ENCODE peak calls at places on chromosomes 3 and 15, in five cellular contexts. One of them, this sample, is unnamed.

GRCh38 chr3:55489804-55490132 is 2.7 kb upstream of the WNT5A start:
- DNase-seq in BJ: no peak
- DNase-seq in stomach: no peak
- DNase-seq in thyroid gland: peak; percentile 67
- DNase-seq in colonic mucosa: peak; percentile 44
- DNase-seq in this sample: no peak

GRCh38 chr3:120892921-120893320 is 15.1 kb upstream of the STXBP5L start:
- DNase-seq in BJ: no peak
- DNase-seq in stomach: no peak
- DNase-seq in thyroid gland: no peak
- DNase-seq in colonic mucosa: no peak
- DNase-seq in this sample: no peak

GRCh38 chr3:194607592-194608386 is 25.4 kb downstream of the TMEM44 start:
- DNase-seq in BJ: no peak
- DNase-seq in stomach: no peak
- DNase-seq in thyroid gland: peak; percentile 29
- DNase-seq in colonic mucosa: no peak
- DNase-seq in this sample: no peak

GRCh38 chr3:197000211-197000610 is 29.4 kb downstream of the MELTF start:
- DNase-seq in BJ: no peak
- DNase-seq in stomach: no peak
- DNase-seq in thyroid gland: no peak
- DNase-seq in colonic mucosa: no peak
- DNase-seq in this sample: peak; percentile 31

GRCh38 chr15:85047271-85047948 is 65.8 kb downstream of the PDE8A start:
- DNase-seq in BJ: peak; percentile 54
- DNase-seq in stomach: no peak
- DNase-seq in thyroid gland: peak; percentile 6
- DNase-seq in colonic mucosa: no peak
- DNase-seq in this sample: peak; percentile 74

GRCh38 chr15:70017796-70018195 is 79.9 kb downstream of the TLE3 start:
- DNase-seq in BJ: no peak
- DNase-seq in stomach: no peak
- DNase-seq in thyroid gland: no peak
- DNase-seq in colonic mucosa: no peak
- DNase-seq in this sample: no peak

GRCh38 chr15:58520936-58521292 is 89.1 kb downstream of the LIPC start:
- DNase-seq in BJ: no peak
- DNase-seq in stomach: no peak
- DNase-seq in thyroid gland: no peak
- DNase-seq in colonic mucosa: no peak
- DNase-seq in this sample: no peak

GRCh38 chr3:11514191-11514770 is 129.4 kb downstream of the VGLL4 start:
- DNase-seq in BJ: peak; percentile 39
- DNase-seq in stomach: peak; percentile 48
- DNase-seq in thyroid gland: no peak
- DNase-seq in colonic mucosa: peak; percentile 45
- DNase-seq in this sample: peak; percentile 63

GRCh38 chr15:92023971-92024370 is 170.5 kb downstream of the SLCO3A1 start:
- DNase-seq in BJ: no peak
- DNase-seq in stomach: no peak
- DNase-seq in thyroid gland: no peak
- DNase-seq in colonic mucosa: no peak
- DNase-seq in this sample: no peak

GRCh38 chr15:98674336-98674735 is 26.0 kb downstream of the IGF1R start:
- DNase-seq in BJ: no peak
- DNase-seq in stomach: no peak
- DNase-seq in thyroid gland: no peak
- DNase-seq in colonic mucosa: no peak
- DNase-seq in this sample: peak; percentile 39

GRCh38 chr3:113423699-113424098 is 17.6 kb downstream of the CFAP44 start:
- DNase-seq in BJ: no peak
- DNase-seq in stomach: no peak
- DNase-seq in thyroid gland: no peak
- DNase-seq in colonic mucosa: no peak
- DNase-seq in this sample: no peak

GRCh38 chr3:11770105-11770476 is 76.6 kb downstream of the TAMM41 start:
- DNase-seq in BJ: no peak
- DNase-seq in stomach: no peak
- DNase-seq in thyroid gland: no peak
- DNase-seq in colonic mucosa: no peak
- DNase-seq in this sample: no peak

GRCh38 chr15:59388670-59389069 is 16.0 kb upstream of the MYO1E start:
- DNase-seq in BJ: no peak
- DNase-seq in stomach: no peak
- DNase-seq in thyroid gland: no peak
- DNase-seq in colonic mucosa: no peak
- DNase-seq in this sample: no peak

GRCh38 chr3:111303760-111304159 is 232.1 kb downstream of the NECTIN3 start:
- DNase-seq in BJ: no peak
- DNase-seq in stomach: no peak
- DNase-seq in thyroid gland: no peak
- DNase-seq in colonic mucosa: no peak
- DNase-seq in this sample: no peak

GRCh38 chr15:65410036-65410435 is 12.7 kb downstream of the IGDCC4 start:
- DNase-seq in BJ: no peak
- DNase-seq in stomach: no peak
- DNase-seq in thyroid gland: peak; percentile 76
- DNase-seq in colonic mucosa: no peak
- DNase-seq in this sample: no peak

GRCh38 chr3:16423298-16423697 is 90.2 kb downstream of the RFTN1 start:
- DNase-seq in BJ: no peak
- DNase-seq in stomach: no peak
- DNase-seq in thyroid gland: peak; percentile 58
- DNase-seq in colonic mucosa: no peak
- DNase-seq in this sample: no peak

GRCh38 chr3:153513236-153513635 is 351.2 kb downstream of the RAP2B start:
- DNase-seq in BJ: no peak
- DNase-seq in stomach: no peak
- DNase-seq in thyroid gland: no peak
- DNase-seq in colonic mucosa: no peak
- DNase-seq in this sample: no peak

GRCh38 chr15:101676965-101677364 is 24.8 kb upstream of the TM2D3 start:
- DNase-seq in BJ: peak; percentile 81
- DNase-seq in stomach: no peak
- DNase-seq in thyroid gland: no peak
- DNase-seq in colonic mucosa: no peak
- DNase-seq in this sample: no peak

GRCh38 chr15:90765489-90765888 is 48.3 kb downstream of the BLM start:
- DNase-seq in BJ: no peak
- DNase-seq in stomach: no peak
- DNase-seq in thyroid gland: no peak
- DNase-seq in colonic mucosa: no peak
- DNase-seq in this sample: no peak

GRCh38 chr3:191566469-191566868 is 105.5 kb downstream of the PYDC2 start:
- DNase-seq in BJ: no peak
- DNase-seq in stomach: no peak
- DNase-seq in thyroid gland: no peak
- DNase-seq in colonic mucosa: no peak
- DNase-seq in this sample: no peak

GRCh38 chr3:106560451-106560966 is 691.7 kb upstream of the CBLB start:
- DNase-seq in BJ: peak; percentile 81
- DNase-seq in stomach: no peak
- DNase-seq in thyroid gland: no peak
- DNase-seq in colonic mucosa: no peak
- DNase-seq in this sample: no peak

GRCh38 chr15:79025201-79025600 is 65.4 kb downstream of the RASGRF1 start:
- DNase-seq in BJ: no peak
- DNase-seq in stomach: no peak
- DNase-seq in thyroid gland: no peak
- DNase-seq in colonic mucosa: no peak
- DNase-seq in this sample: no peak

GRCh38 chr15:58453931-58454793 is 22.4 kb downstream of the LIPC start:
- DNase-seq in BJ: no peak
- DNase-seq in stomach: no peak
- DNase-seq in thyroid gland: no peak
- DNase-seq in colonic mucosa: no peak
- DNase-seq in this sample: no peak

GRCh38 chr3:171838218-171838720 is 4.9 kb upstream of the TMEM212 start:
- DNase-seq in BJ: no peak
- DNase-seq in stomach: no peak
- DNase-seq in thyroid gland: peak; percentile 13
- DNase-seq in colonic mucosa: no peak
- DNase-seq in this sample: peak; percentile 65

GRCh38 chr3:136792931-136793330 is 26.0 kb upstream of the SLC35G2 start:
- DNase-seq in BJ: no peak
- DNase-seq in stomach: no peak
- DNase-seq in thyroid gland: no peak
- DNase-seq in colonic mucosa: no peak
- DNase-seq in this sample: no peak

GRCh38 chr15:83127547-83128150 is 20.2 kb downstream of the TM6SF1 start:
- DNase-seq in BJ: no peak
- DNase-seq in stomach: no peak
- DNase-seq in thyroid gland: peak; percentile 20
- DNase-seq in colonic mucosa: no peak
- DNase-seq in this sample: no peak

GRCh38 chr15:96037584-96037983 is 292.9 kb upstream of the NR2F2 start:
- DNase-seq in BJ: no peak
- DNase-seq in stomach: no peak
- DNase-seq in thyroid gland: no peak
- DNase-seq in colonic mucosa: no peak
- DNase-seq in this sample: no peak

GRCh38 chr15:65954289-65954741 is 85.0 kb downstream of the RAB11A start:
- DNase-seq in BJ: no peak
- DNase-seq in stomach: no peak
- DNase-seq in thyroid gland: no peak
- DNase-seq in colonic mucosa: no peak
- DNase-seq in this sample: no peak

GRCh38 chr3:112127522-112128494 is 5.2 kb downstream of the GCSAM start:
- DNase-seq in BJ: no peak
- DNase-seq in stomach: no peak
- DNase-seq in thyroid gland: no peak
- DNase-seq in colonic mucosa: no peak
- DNase-seq in this sample: no peak

GRCh38 chr3:136899622-136900158 is 37.7 kb downstream of the NCK1 start:
- DNase-seq in BJ: no peak
- DNase-seq in stomach: no peak
- DNase-seq in thyroid gland: no peak
- DNase-seq in colonic mucosa: no peak
- DNase-seq in this sample: no peak

GRCh38 chr3:141383555-141384129 is 15.3 kb downstream of the ZBTB38 start:
- DNase-seq in BJ: no peak
- DNase-seq in stomach: no peak
- DNase-seq in thyroid gland: no peak
- DNase-seq in colonic mucosa: no peak
- DNase-seq in this sample: no peak

GRCh38 chr3:196186661-196187573 is 24.3 kb downstream of the ZDHHC19 start:
- DNase-seq in BJ: no peak
- DNase-seq in stomach: no peak
- DNase-seq in thyroid gland: no peak
- DNase-seq in colonic mucosa: no peak
- DNase-seq in this sample: no peak

GRCh38 chr15:54815546-54815945 is 381.2 kb downstream of the RSL24D1 start:
- DNase-seq in BJ: no peak
- DNase-seq in stomach: no peak
- DNase-seq in thyroid gland: no peak
- DNase-seq in colonic mucosa: no peak
- DNase-seq in this sample: no peak

DNA sequence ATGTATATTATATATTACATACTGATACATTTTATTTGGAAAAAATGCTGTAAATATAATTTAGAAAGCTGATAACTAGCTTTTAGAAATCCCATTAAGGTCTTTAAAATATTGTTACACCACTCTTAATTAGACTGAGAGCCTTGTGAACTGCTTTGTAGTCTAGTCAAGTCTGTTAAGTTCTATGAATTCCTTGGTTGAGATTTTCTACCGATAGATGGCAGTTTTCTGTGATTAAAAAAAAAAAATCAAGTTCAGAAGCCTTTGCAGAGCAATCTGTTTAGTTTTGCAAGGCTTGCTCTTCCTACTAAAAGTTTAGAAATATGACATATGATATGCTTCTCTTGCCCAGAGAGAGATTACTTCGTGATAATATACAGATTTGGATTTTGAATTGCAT is 60.4 kb upstream of the SLITRK3 start:
- DNase-seq in BJ: no peak
- DNase-seq in stomach: no peak
- DNase-seq in thyroid gland: no peak
- DNase-seq in colonic mucosa: no peak
- DNase-seq in this sample: no peak
- TF ChIP-seq CTCF in BJ: no peak
- TF ChIP-seq CTCF in stomach: no peak
- TF ChIP-seq CTCF in thyroid gland: no peak
- TF ChIP-seq CTCF in colonic mucosa: no peak
- TF ChIP-seq CTCF in this sample: no peak

GRCh38 chr3:119703900-119704531 is 1.2 kb downstream of the CFAP91 start:
- DNase-seq in BJ: no peak
- DNase-seq in stomach: no peak
- DNase-seq in thyroid gland: no peak
- DNase-seq in colonic mucosa: no peak
- DNase-seq in this sample: no peak
- H3K4me3 ChIP-seq in BJ: no peak overlapping the region
- H3K4me3 ChIP-seq in stomach: peak overlapping the region; percentile 59
- H3K4me3 ChIP-seq in thyroid gland: no peak overlapping the region
- H3K4me3 ChIP-seq in colonic mucosa: no peak overlapping the region
- H3K4me3 ChIP-seq in this sample: no peak overlapping the region

GRCh38 chr3:48770187-48770502 is 53.1 kb upstream of the IP6K2 start:
- DNase-seq in BJ: no peak
- DNase-seq in stomach: no peak
- DNase-seq in thyroid gland: no peak
- DNase-seq in colonic mucosa: no peak
- DNase-seq in this sample: no peak

DNA sequence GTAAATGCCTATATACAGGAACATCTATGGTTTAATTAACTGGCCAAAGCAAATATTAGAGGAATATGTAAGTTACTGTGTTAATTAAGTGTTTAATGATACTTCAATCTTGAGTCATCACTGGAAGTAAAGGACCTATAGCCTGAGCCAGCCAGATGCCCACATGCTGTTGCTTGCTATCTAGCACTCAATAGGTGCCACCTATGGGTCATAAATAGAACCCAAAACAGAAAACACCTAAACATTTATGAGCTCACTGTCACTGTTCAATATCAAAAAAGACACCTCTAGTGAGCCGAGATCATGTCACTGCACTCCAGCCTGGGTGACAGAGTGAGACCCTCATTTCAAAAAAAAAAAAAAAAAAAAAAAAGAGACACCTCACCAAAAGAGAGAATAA is 48.4 kb upstream of the IP6K2 start:
- DNase-seq in BJ: no peak
- DNase-seq in stomach: peak; percentile 27
- DNase-seq in thyroid gland: no peak
- DNase-seq in colonic mucosa: no peak
- DNase-seq in this sample: no peak
- TF ChIP-seq CTCF in BJ: peak; percentile 11
- TF ChIP-seq CTCF in stomach: peak; percentile 13
- TF ChIP-seq CTCF in thyroid gland: no peak
- TF ChIP-seq CTCF in colonic mucosa: peak; percentile 12
- TF ChIP-seq CTCF in this sample: no peak

DNA sequence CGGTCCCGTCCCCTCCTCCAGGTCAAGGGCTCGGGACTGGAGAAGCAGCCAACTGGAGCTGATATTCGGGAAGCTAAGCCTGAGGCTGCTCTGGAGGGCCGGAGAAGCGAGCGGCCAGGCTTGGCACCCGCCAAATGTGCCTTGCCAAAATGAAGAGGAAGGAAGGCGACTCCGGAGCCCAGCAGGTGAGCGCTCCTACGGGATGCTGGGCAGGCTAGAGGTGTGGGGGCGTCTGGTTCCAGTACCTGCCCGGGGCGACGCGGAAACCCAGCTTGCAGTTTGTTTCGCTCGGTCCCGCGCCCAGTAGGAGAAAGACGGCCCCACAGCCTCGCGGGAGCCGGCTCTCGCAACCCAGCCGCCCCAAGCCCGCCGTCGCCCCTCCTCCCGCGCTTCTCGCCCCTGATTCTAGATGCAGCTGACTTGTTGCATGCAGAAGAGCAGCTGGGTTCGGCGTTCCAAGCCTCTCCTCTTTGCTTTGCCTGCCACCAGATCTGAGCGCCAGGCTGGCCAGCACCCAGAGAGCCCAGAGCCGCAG is 16.1 kb upstream of the AEN start:
- DNase-seq in BJ: no peak
- DNase-seq in stomach: no peak
- DNase-seq in thyroid gland: peak; percentile 73
- DNase-seq in colonic mucosa: no peak
- DNase-seq in this sample: no peak
- H3K4me3 ChIP-seq in BJ: no peak overlapping the region
- H3K4me3 ChIP-seq in stomach: peak overlapping the region; percentile 15
- H3K4me3 ChIP-seq in thyroid gland: peak overlapping the region; percentile 3
- H3K4me3 ChIP-seq in colonic mucosa: no peak overlapping the region
- H3K4me3 ChIP-seq in this sample: no peak overlapping the region